ENCODE peak calls at places on chromosomes 12 and 14, in ten cellular contexts. Y is AML-193; Q is lower leg skin; U is stimulated activated CD8-positive, alpha-beta memory T cell treated with anti-CD3 and anti-CD28 coated beads, Interleukin-2, amount 100 ng/mL, for 1 hour; X is amygdala; E is activated CD4-positive, alpha-beta T cell treated with anti-CD3 and anti-CD28 coated beads, Interleukin-2, amount 50 U/mL, for 48 hours; T is GM04503; V is PC-9; H is HEK293T; Z is NCI-H1417. R is an unnamed sample.

GRCh38 chr14:97107070-97107469 is 309.9 kb downstream of the VRK1 start:
- DNase-seq in Y (no peak), Q (no peak), U (no peak), X (no peak), E (no peak), T (peak), V (peak), H (no peak), Z (no peak), R (no peak)

GRCh38 chr12:46266382-46266791 is 2.5 kb downstream of the SLC38A1 start:
- DNase-seq in Y (peak), Q (peak), U (peak), X (no peak), E (peak), T (no peak), V (peak), H (peak), Z (peak), R (no peak)

GRCh38 chr14:106506901-106507305 is 980.5 kb downstream of the TMEM121 start:
- DNase-seq in Y (no peak), Q (no peak), U (no peak), X (no peak), E (peak), T (no peak), V (no peak), H (no peak), Z (no peak), R (no peak)

GRCh38 chr14:22865424-22866215 is 5.9 kb upstream of the LRP10 start:
- DNase-seq in Y (no peak), Q (no peak), U (no peak), X (no peak), E (peak), T (no peak), V (no peak), H (peak), Z (no peak), R (no peak)

GRCh38 chr12:182381-182883 is 31.5 kb downstream of the SLC6A12 start:
- DNase-seq in Y (no peak), Q (no peak), U (no peak), X (no peak), E (no peak), T (peak), V (peak), H (no peak), Z (no peak), R (peak)

GRCh38 chr12:32671930-32672785 is 6.9 kb upstream of the DNM1L start:
- DNase-seq in Y (peak), Q (peak), U (no peak), X (peak), E (no peak), T (peak), V (no peak), H (peak), Z (peak), R (peak)

GRCh38 chr12:1611775-1612174 is 17.3 kb upstream of the WNT5B start:
- DNase-seq in Y (peak), Q (no peak), U (no peak), X (no peak), E (no peak), T (peak), V (no peak), H (no peak), Z (no peak), R (peak)

GRCh38 chr12:52323416-52324067 is 2.3 kb upstream of the KRT83 start:
- DNase-seq in Y (no peak), Q (no peak), U (no peak), X (no peak), E (no peak), T (no peak), V (no peak), H (no peak), Z (peak), R (no peak)

GRCh38 chr12:90163975-90164374 is 455.3 kb upstream of the ATP2B1 start:
- DNase-seq in Y (no peak), Q (no peak), U (no peak), X (no peak), E (no peak), T (no peak), V (no peak), H (peak), Z (no peak), R (no peak)